ENCODE peak calls at places on chromosome 16, in seven cellular contexts. V is AG04449, R is HFF-Myc, Y is fibroblast of pulmonary artery, S is nephron progenitor cell, H is ovary, Z is gastrocnemius medialis. I is an unnamed sample.

GRCh38 chr16:89273741-89274472 is 56.4 kb downstream of the ZNF778 start:
- DNase-seq in Z (no peak), V (no peak), S (no peak), R (no peak), Y (no peak), H (no peak), I (no peak)

GRCh38 chr16:1961651-1962067 is 2.3 kb downstream of the NDUFB10 start:
- DNase-seq in Z (no peak), R (no peak), V (no peak), S (no peak), H (peak), Y (no peak), I (no peak)

GRCh38 chr16:19898924-19899604 is 14.4 kb upstream of the GPRC5B start:
- DNase-seq in Z (no peak), H (peak), S (peak), Y (peak), V (no peak), R (peak), I (peak)

GRCh38 chr16:50498756-50499155 is 49.4 kb upstream of the NKD1 start:
- DNase-seq in S (no peak), R (no peak), Y (peak), V (no peak), H (no peak), Z (no peak), I (no peak)

GRCh38 chr16:76943936-76944335 is 247.1 kb upstream of the MON1B start:
- DNase-seq in H (no peak), V (no peak), Z (no peak), R (no peak), S (no peak), Y (peak), I (no peak)

GRCh38 chr16:75097941-75098897 is 18.4 kb downstream of the LDHD start:
- DNase-seq in H (no peak), Z (no peak), R (no peak), V (no peak), Y (no peak), S (no peak), I (peak)

GRCh38 chr16:3998793-3999478 is 117.3 kb downstream of the ADCY9 start:
- DNase-seq in S (no peak), Y (peak), H (no peak), Z (no peak), V (no peak), R (no peak), I (no peak)

GRCh38 chr16:89695875-89696597 is 5.5 kb downstream of the SPATA2L start:
- DNase-seq in S (peak), V (no peak), R (no peak), Y (no peak), Z (no peak), H (peak), I (no peak)

GRCh38 chr16:66081967-66082366 is 284.5 kb upstream of the CDH5 start:
- DNase-seq in Z (no peak), R (peak), Y (peak), S (no peak), V (no peak), H (no peak), I (peak)

GRCh38 chr16:47715442-47716054 is 254.4 kb downstream of the PHKB start:
- DNase-seq in S (no peak), R (no peak), Z (no peak), H (no peak), V (no peak), Y (no peak), I (no peak)

GRCh38 chr16:26521626-26522025 is 545.1 kb upstream of the C16orf82 start:
- DNase-seq in V (no peak), H (no peak), R (no peak), Y (no peak), S (no peak), Z (no peak), I (no peak)

GRCh38 chr16:49378816-49379215 is 5.2 kb downstream of the C16orf78 start:
- DNase-seq in H (no peak), S (no peak), Y (no peak), Z (no peak), R (no peak), V (no peak), I (no peak)

GRCh38 chr16:23058576-23058975 is 90.7 kb downstream of the USP31 start:
- DNase-seq in S (peak), Y (no peak), V (no peak), R (no peak), Z (no peak), H (no peak), I (no peak)

GRCh38 chr16:66899945-66900688 is 18.6 kb downstream of the CDH16 start:
- DNase-seq in S (peak), Y (peak), H (peak), Z (peak), R (no peak), V (no peak), I (peak)

GRCh38 chr16:52546291-52546941 is 527 bp downstream of the TOX3 start:
- DNase-seq in R (no peak), Z (no peak), Y (no peak), V (no peak), H (no peak), S (no peak), I (no peak)

GRCh38 chr16:65546353-65546791 is 424.5 kb upstream of the CDH11 start:
- DNase-seq in R (no peak), Z (no peak), S (no peak), H (no peak), Y (peak), V (no peak), I (no peak)

GRCh38 chr16:66472961-66473610 is 46.0 kb downstream of the BEAN1 start:
- DNase-seq in Y (no peak), S (no peak), R (no peak), V (no peak), Z (no peak), H (no peak), I (no peak)

GRCh38 chr16:14007460-14007859 is 63.7 kb upstream of the MRTFB start:
- DNase-seq in Y (peak), Z (no peak), R (peak), V (peak), S (no peak), H (no peak), I (peak)

GRCh38 chr16:31329671-31330552 is 25.1 kb upstream of the ITGAX start:
- DNase-seq in S (no peak), R (no peak), V (no peak), Z (no peak), H (no peak), Y (no peak), I (no peak)

GRCh38 chr16:49168146-49168545 is 113.5 kb downstream of the CBLN1 start:
- DNase-seq in S (no peak), Z (no peak), Y (no peak), H (no peak), V (no peak), R (no peak), I (no peak)

DNA sequence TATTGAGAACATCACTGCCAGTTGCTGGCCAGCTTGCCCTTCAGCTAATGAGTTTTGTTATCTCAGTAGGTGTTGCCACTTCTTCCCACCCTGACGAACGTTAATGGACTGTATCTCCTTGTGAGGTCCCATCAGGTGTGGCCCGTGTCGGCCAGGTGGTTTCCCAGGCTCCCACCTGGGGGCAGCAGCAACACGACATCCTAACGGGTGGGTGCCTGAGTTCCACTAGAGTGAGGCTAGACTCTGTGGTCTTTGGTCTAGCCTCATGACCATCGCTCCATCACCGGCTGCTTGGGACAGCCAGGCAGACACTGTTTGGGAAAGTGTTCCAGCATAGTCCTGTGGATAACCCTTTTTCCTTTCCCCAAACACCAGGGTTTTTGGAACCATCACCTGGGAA is 45.6 kb upstream of the LCMT1 start:
- DNase-seq in R (no peak), V (no peak), Y (no peak), S (no peak), Z (no peak), H (peak), I (no peak)
- TF ChIP-seq CTCF in R (no peak), V (no peak), Y (no peak), S (no peak), Z (no peak), H (no peak), I (no peak)

DNA sequence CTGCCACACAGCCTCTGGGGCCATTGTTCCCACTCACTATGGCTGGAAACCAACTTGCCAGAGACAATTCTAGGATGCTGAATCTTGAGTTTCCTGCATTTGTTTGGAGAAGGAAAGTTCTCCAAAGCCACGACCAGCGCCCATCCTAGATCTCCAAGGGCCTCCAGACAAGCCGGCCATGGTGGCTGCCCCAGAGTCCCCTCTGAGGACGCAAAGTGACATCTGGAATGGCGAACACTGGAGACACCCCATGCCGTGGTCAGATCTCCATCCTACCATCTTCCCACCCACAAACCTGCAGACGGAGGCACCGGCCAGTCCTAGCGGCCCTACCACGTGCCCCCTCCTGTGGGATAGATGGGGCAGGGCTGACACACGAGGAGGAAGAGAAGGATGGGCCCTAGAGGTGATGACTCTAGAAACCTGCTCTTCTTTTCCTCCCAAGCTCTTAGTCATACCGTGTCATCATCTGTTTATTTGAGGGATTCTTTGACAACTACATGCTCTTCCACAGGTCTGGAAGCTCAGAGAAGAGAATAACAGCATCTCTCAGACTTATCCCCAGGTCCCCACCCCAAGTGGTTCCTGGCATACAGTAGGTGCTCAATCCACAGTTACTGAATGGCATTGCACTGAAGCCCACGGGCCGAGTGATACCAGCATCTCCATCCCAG is 71.3 kb downstream of the MYH11 start:
- DNase-seq in Y (no peak), Z (no peak), S (no peak), R (no peak), V (no peak), H (no peak), I (peak)
- TF ChIP-seq CTCF in Y (no peak), Z (no peak), S (no peak), R (no peak), V (no peak), H (no peak), I (no peak)

DNA sequence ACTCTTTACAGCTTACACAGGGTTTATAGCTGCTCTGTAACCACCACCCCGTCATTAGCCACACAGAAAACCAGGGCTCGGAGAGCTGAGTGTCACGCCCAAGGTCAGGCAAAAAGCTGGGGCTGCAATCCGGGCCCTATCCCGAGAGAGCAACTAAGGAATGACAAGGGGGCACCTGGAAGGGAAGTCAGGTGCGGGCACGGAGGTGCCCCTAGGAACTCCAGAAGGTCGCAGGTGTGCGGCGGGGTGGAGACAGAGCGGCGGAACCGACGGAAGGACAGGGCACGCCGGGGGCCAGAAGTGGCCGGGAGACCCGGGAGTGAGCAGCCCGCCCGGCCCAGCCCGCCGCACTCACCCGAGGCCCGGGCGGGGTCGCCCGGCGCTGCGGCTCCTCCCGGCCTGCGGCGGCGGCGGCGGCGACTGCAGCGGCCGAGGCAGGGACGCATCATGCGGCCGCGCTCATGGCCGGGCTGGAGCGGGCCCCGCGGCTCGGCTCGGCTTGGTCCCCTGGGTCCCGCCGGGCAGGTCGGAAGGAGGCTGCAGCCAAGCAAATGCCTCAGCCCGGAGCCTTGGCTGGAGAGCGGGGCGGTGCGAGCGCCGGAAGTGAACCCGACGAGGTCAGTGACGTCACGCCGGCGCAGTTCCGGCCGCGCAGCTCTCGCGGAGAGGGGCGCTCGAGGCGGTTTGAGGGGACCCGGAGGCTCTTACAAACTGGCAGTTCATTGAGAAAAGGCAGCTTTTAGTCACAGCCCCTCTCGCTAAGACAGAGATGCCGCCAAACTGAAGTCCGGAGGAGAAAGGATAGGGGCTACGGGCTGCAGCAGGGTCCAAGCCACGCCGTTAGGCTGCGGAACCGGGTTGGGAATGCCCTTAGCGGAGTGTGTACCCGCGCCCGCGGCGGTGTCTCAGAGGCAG is at the start of gene ZDHHC7:
- DNase-seq in S (peak), Y (peak), H (peak), Z (peak), R (no peak), V (no peak), I (peak)
- TF ChIP-seq CTCF in S (no peak), Y (no peak), H (peak), Z (no peak), R (no peak), V (no peak), I (no peak)

GRCh38 chr16:56732366-56732765 is 2.4 kb downstream of the NUP93 start:
- DNase-seq in V (no peak), S (no peak), Y (no peak), R (no peak), Z (no peak), H (no peak), I (no peak)

GRCh38 chr16:56732832-56733231 is 2.9 kb downstream of the NUP93 start:
- DNase-seq in V (no peak), R (no peak), H (no peak), Y (no peak), S (no peak), Z (no peak), I (no peak)

GRCh38 chr16:56728027-56728426 is 1.9 kb upstream of the NUP93 start:
- DNase-seq in R (no peak), Z (no peak), H (no peak), Y (no peak), V (no peak), S (no peak), I (no peak)

GRCh38 chr16:56729351-56729735 is 586 bp upstream of the NUP93 start:
- DNase-seq in H (no peak), V (no peak), R (no peak), Z (no peak), Y (no peak), S (no peak), I (no peak)

DNA sequence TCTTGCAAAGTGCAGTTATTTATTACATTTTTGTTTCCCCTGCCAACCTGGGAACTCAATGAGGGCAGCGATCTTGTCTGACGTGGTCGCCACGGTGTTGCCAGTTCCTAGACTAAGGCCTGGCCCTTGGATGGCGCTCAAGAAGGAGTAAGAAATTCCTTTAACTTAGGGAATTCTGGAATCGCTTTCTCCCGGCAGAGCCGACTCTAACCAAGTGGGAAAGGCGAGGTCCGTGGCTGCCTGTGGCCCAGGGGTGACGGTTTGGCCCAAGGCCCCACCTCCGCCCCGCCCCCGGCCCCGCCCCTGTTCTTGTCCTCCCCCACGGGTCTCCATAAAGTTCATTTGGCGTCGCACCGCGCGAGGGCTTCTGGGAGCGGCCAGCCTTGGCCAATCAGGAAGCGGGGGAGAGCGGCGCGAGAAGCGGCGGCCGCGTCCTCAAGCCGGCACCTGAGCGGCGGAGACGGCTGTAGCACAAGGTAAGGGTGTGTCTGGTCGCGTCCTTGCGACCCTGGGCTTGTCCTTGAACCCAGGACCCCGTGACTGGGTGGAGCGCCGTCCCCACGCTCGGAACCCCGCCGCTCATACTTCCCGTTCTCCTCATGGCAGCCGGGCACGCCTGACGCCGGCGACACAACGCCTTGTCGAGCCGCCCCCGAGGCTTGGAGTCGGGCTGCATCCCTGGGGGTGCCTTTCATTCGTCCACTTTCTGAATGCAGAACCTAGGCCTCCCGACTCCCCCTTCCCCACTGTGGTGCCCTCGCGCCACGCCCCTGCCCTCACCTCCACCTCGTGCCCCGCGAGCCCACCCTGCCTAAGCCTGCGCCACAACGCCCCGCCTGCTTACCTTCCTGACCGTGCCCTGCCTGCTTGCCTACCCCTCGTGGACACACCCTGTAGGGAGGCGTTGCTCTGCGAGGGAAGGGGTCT is at the start of gene NUP93:
- DNase-seq in V (peak), R (peak), Z (peak), Y (peak), S (peak), H (peak), I (peak)
- TF ChIP-seq CTCF in V (no peak), R (no peak), Z (no peak), Y (no peak), S (no peak), H (no peak), I (peak)

DNA sequence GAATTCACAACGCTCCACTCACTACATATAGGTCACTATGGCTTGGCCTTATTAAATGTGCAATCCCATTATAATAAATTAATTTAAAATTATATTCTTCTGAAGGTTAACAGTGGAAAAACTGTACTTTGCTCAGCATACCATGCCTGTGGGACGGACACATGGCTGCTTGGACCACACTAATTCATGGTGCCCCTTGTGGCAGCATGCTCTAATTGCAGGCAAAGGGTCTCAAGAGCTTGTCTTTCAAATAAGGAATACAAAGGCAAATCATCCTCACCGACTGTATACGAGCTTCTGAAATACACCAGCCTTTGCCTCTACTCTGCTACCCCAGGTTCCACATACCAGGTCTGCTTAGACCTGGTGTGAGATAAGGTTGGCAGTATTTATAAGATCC is 11.7 kb downstream of the SMPD3 start:
- DNase-seq in Y (no peak), R (no peak), H (no peak), V (no peak), S (no peak), Z (no peak), I (no peak)
- TF ChIP-seq CTCF in Y (peak), R (peak), H (no peak), V (no peak), S (peak), Z (no peak), I (no peak)

GRCh38 chr16:69285240-69285639 is 25.9 kb upstream of the VPS4A start:
- DNase-seq in R (no peak), S (no peak), H (no peak), Y (no peak), V (no peak), Z (no peak), I (no peak)

GRCh38 chr16:69283851-69284250 is 27.3 kb upstream of the VPS4A start:
- DNase-seq in Y (no peak), R (no peak), S (no peak), H (no peak), Z (no peak), V (no peak), I (no peak)

GRCh38 chr16:69286941-69287713 is 24.0 kb upstream of the VPS4A start:
- DNase-seq in Z (peak), Y (peak), S (no peak), H (no peak), R (peak), V (no peak), I (peak)
- TF ChIP-seq CTCF in Z (peak), Y (peak), S (peak), H (peak), R (peak), V (peak), I (no peak)

GRCh38 chr16:11395008-11395948 is 50.0 kb downstream of the RMI2 start:
- DNase-seq in Z (no peak), S (no peak), V (no peak), H (no peak), R (no peak), Y (no peak), I (no peak)
- TF ChIP-seq CTCF in Z (no peak), S (no peak), V (no peak), H (no peak), R (no peak), Y (no peak), I (peak)

DNA sequence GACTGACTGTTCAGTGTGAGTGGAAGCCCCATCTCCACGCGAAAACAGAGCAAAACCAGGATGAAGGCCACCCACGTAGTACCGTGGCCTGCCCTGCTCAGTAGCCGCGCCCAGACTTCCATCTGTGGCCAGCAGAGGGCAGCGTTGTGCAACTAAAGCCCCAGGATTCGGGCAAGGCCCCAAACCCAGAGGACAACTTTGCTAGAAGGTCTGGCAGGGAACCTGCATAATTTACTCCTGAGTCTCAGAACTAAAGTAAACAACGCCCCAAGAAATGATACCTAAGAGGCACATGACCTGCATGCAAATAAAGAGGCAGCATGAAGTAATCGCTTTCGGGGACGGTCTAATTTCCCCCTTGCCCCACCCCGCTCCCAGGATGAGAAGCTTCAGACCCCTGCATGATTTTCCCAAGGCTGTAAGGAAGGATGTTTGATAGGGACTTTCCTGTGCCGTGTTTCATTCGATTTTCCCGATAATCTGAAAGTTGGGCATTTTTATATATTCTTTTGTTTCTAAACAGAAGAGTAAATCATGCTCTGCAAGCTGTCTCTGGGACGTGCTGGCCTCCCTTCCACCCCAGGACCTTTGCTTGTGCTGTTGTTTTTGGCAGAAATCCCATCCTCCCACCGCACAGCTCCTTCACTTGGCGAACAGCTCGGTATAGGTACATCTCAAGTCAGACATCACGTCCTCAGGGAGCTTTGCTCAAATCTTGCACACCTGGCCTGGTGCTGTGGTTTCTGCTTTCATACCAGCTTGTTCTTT is 18.6 kb downstream of the HSBP1 start:
- DNase-seq in Z (peak), S (peak), Y (peak), H (peak), R (no peak), V (no peak), I (peak)
- TF ChIP-seq CTCF in Z (peak), S (peak), Y (peak), H (peak), R (peak), V (peak), I (peak)